ENCODE peak calls at places on chromosomes 7 and 10, in seven cellular contexts. One of them, this sample, is unnamed.

GRCh38 chr10:123117644-123118409 is 17.9 kb upstream of the HMX3 start:
- DNase-seq in choroid plexus epithelial cell: no peak
- DNase-seq in stimulated activated CD8-positive, alpha-beta memory T cell treated with anti-CD3 and anti-CD28 coated beads, Interleukin-4, amount 100 ng/mL, for 48 hours: no peak
- DNase-seq in stimulated activated CD4-positive, alpha-beta T cell treated with anti-CD3 and anti-CD28 coated beads, TNF-alpha, amount 100 ng/mL, for 4 hours: no peak
- DNase-seq in NCI-H446 treated with DMSO at 0.1 percent for 48 hours: no peak
- DNase-seq in activated CD4-positive, alpha-beta T cell treated with anti-CD3 and anti-CD28 coated beads, Interleukin-2, amount 50 U/mL, for 48 hours: no peak
- DNase-seq in HT-29: no peak
- DNase-seq in this sample: no peak

GRCh38 chr7:77439572-77439971 is 23.4 kb upstream of the GSAP start:
- DNase-seq in stimulated activated CD8-positive, alpha-beta memory T cell treated with anti-CD3 and anti-CD28 coated beads, Interleukin-4, amount 100 ng/mL, for 48 hours: no peak
- DNase-seq in stimulated activated CD4-positive, alpha-beta T cell treated with anti-CD3 and anti-CD28 coated beads, TNF-alpha, amount 100 ng/mL, for 4 hours: no peak
- DNase-seq in HT-29: peak; percentile 82
- DNase-seq in choroid plexus epithelial cell: peak; percentile 38
- DNase-seq in NCI-H446 treated with DMSO at 0.1 percent for 48 hours: no peak
- DNase-seq in activated CD4-positive, alpha-beta T cell treated with anti-CD3 and anti-CD28 coated beads, Interleukin-2, amount 50 U/mL, for 48 hours: no peak
- DNase-seq in this sample: peak; percentile 37

GRCh38 chr10:52121688-52122087 is 192.4 kb upstream of the DKK1 start:
- DNase-seq in stimulated activated CD4-positive, alpha-beta T cell treated with anti-CD3 and anti-CD28 coated beads, TNF-alpha, amount 100 ng/mL, for 4 hours: no peak
- DNase-seq in HT-29: no peak
- DNase-seq in choroid plexus epithelial cell: peak; percentile 12
- DNase-seq in stimulated activated CD8-positive, alpha-beta memory T cell treated with anti-CD3 and anti-CD28 coated beads, Interleukin-4, amount 100 ng/mL, for 48 hours: no peak
- DNase-seq in activated CD4-positive, alpha-beta T cell treated with anti-CD3 and anti-CD28 coated beads, Interleukin-2, amount 50 U/mL, for 48 hours: no peak
- DNase-seq in NCI-H446 treated with DMSO at 0.1 percent for 48 hours: no peak
- DNase-seq in this sample: no peak

GRCh38 chr7:16210171-16210570 is 211.2 kb downstream of the CRPPA start:
- DNase-seq in choroid plexus epithelial cell: no peak
- DNase-seq in HT-29: no peak
- DNase-seq in activated CD4-positive, alpha-beta T cell treated with anti-CD3 and anti-CD28 coated beads, Interleukin-2, amount 50 U/mL, for 48 hours: no peak
- DNase-seq in stimulated activated CD4-positive, alpha-beta T cell treated with anti-CD3 and anti-CD28 coated beads, TNF-alpha, amount 100 ng/mL, for 4 hours: no peak
- DNase-seq in NCI-H446 treated with DMSO at 0.1 percent for 48 hours: no peak
- DNase-seq in stimulated activated CD8-positive, alpha-beta memory T cell treated with anti-CD3 and anti-CD28 coated beads, Interleukin-4, amount 100 ng/mL, for 48 hours: no peak
- DNase-seq in this sample: no peak

GRCh38 chr10:120841522-120842189 is 9.5 kb upstream of the WDR11 start:
- DNase-seq in HT-29: peak; percentile 42
- DNase-seq in NCI-H446 treated with DMSO at 0.1 percent for 48 hours: no peak
- DNase-seq in activated CD4-positive, alpha-beta T cell treated with anti-CD3 and anti-CD28 coated beads, Interleukin-2, amount 50 U/mL, for 48 hours: peak; percentile 3
- DNase-seq in choroid plexus epithelial cell: no peak
- DNase-seq in stimulated activated CD8-positive, alpha-beta memory T cell treated with anti-CD3 and anti-CD28 coated beads, Interleukin-4, amount 100 ng/mL, for 48 hours: no peak
- DNase-seq in stimulated activated CD4-positive, alpha-beta T cell treated with anti-CD3 and anti-CD28 coated beads, TNF-alpha, amount 100 ng/mL, for 4 hours: no peak
- DNase-seq in this sample: no peak

GRCh38 chr10:78319841-78320240 is 286.2 kb downstream of the RPS24 start:
- DNase-seq in activated CD4-positive, alpha-beta T cell treated with anti-CD3 and anti-CD28 coated beads, Interleukin-2, amount 50 U/mL, for 48 hours: no peak
- DNase-seq in NCI-H446 treated with DMSO at 0.1 percent for 48 hours: no peak
- DNase-seq in choroid plexus epithelial cell: no peak
- DNase-seq in stimulated activated CD4-positive, alpha-beta T cell treated with anti-CD3 and anti-CD28 coated beads, TNF-alpha, amount 100 ng/mL, for 4 hours: no peak
- DNase-seq in stimulated activated CD8-positive, alpha-beta memory T cell treated with anti-CD3 and anti-CD28 coated beads, Interleukin-4, amount 100 ng/mL, for 48 hours: peak; percentile 2
- DNase-seq in HT-29: no peak
- DNase-seq in this sample: no peak

GRCh38 chr10:89653410-89653828 is 8.4 kb upstream of the PANK1 start:
- DNase-seq in NCI-H446 treated with DMSO at 0.1 percent for 48 hours: no peak
- DNase-seq in choroid plexus epithelial cell: peak; percentile 93
- DNase-seq in stimulated activated CD8-positive, alpha-beta memory T cell treated with anti-CD3 and anti-CD28 coated beads, Interleukin-4, amount 100 ng/mL, for 48 hours: no peak
- DNase-seq in HT-29: no peak
- DNase-seq in activated CD4-positive, alpha-beta T cell treated with anti-CD3 and anti-CD28 coated beads, Interleukin-2, amount 50 U/mL, for 48 hours: no peak
- DNase-seq in stimulated activated CD4-positive, alpha-beta T cell treated with anti-CD3 and anti-CD28 coated beads, TNF-alpha, amount 100 ng/mL, for 4 hours: no peak
- DNase-seq in this sample: no peak

GRCh38 chr10:80530251-80530650 is 7.5 kb upstream of the SH2D4B start:
- DNase-seq in choroid plexus epithelial cell: peak; percentile 39
- DNase-seq in NCI-H446 treated with DMSO at 0.1 percent for 48 hours: no peak
- DNase-seq in activated CD4-positive, alpha-beta T cell treated with anti-CD3 and anti-CD28 coated beads, Interleukin-2, amount 50 U/mL, for 48 hours: peak; percentile 59
- DNase-seq in stimulated activated CD4-positive, alpha-beta T cell treated with anti-CD3 and anti-CD28 coated beads, TNF-alpha, amount 100 ng/mL, for 4 hours: no peak
- DNase-seq in HT-29: peak; percentile 52
- DNase-seq in stimulated activated CD8-positive, alpha-beta memory T cell treated with anti-CD3 and anti-CD28 coated beads, Interleukin-4, amount 100 ng/mL, for 48 hours: peak; percentile 62
- DNase-seq in this sample: peak; percentile 33